ENCODE peak calls at places on chromosomes 11 and 22, in nine cellular contexts. M is RWPE1, H is endothelial cell, Z is neural crest cell, D is progenitor cell of endocrine pancreas, E is GM13977, F is CD14-positive monocyte, S is AG04449, R is heart right ventricle. U is an unnamed sample.

GRCh38 chr22:46091277-46091977 is 58.9 kb upstream of the PPARA start:
- DNase-seq in E (no peak), M (no peak), F (no peak), S (no peak), D (no peak), Z (no peak), H (no peak), R (peak), U (no peak)

GRCh38 chr11:126281245-126281644 is 1.6 kb upstream of the TIRAP start:
- DNase-seq in M (no peak), D (no peak), S (no peak), Z (no peak), R (no peak), F (no peak), E (no peak), H (no peak), U (no peak)

GRCh38 chr22:20981787-20982562 is at the start of gene LZTR1:
- DNase-seq in S (no peak), R (peak), M (peak), Z (peak), H (peak), F (peak), E (peak), D (peak), U (peak)

GRCh38 chr11:66858186-66858938 is 1.5 kb downstream of the LRFN4 start:
- DNase-seq in E (no peak), R (no peak), M (no peak), D (no peak), Z (no peak), H (no peak), F (no peak), S (no peak), U (no peak)

GRCh38 chr11:20464566-20464965 is 77.0 kb downstream of the PRMT3 start:
- DNase-seq in D (no peak), Z (no peak), F (no peak), H (no peak), E (no peak), S (no peak), R (no peak), M (no peak), U (no peak)

GRCh38 chr22:22080270-22080669 is 97.7 kb upstream of the TOP3B start:
- DNase-seq in F (no peak), E (no peak), R (no peak), H (no peak), M (no peak), S (no peak), Z (no peak), D (no peak), U (no peak)

GRCh38 chr11:60860943-60861342 is 5.2 kb upstream of the PTGDR2 start:
- DNase-seq in R (no peak), E (no peak), D (no peak), M (no peak), S (no peak), F (no peak), Z (no peak), H (no peak), U (no peak)

GRCh38 chr11:67006029-67006884 is 16.7 kb upstream of the SYT12 start:
- DNase-seq in Z (peak), F (no peak), H (no peak), D (no peak), R (peak), M (peak), E (no peak), S (no peak), U (no peak)

GRCh38 chr11:68303083-68303482 is 9.3 kb upstream of the LRP5 start:
- DNase-seq in S (no peak), D (no peak), Z (no peak), M (no peak), F (no peak), R (no peak), E (no peak), H (no peak), U (no peak)

GRCh38 chr11:118263694-118264567 is at the start of gene MPZL2:
- DNase-seq in Z (no peak), D (peak), E (no peak), F (peak), M (peak), H (peak), R (no peak), S (no peak), U (peak)

GRCh38 chr11:706957-707816 is 1.2 kb downstream of the EPS8L2 start:
- DNase-seq in D (no peak), E (peak), M (no peak), Z (no peak), F (no peak), S (no peak), H (no peak), R (no peak), U (peak)

GRCh38 chr11:85299247-85299646 is 327.9 kb downstream of the DLG2 start:
- DNase-seq in H (no peak), F (no peak), Z (no peak), S (no peak), M (no peak), R (no peak), D (no peak), E (no peak), U (no peak)

GRCh38 chr22:49820984-49821383 is 6.7 kb downstream of the BRD1 start:
- DNase-seq in D (no peak), R (no peak), F (no peak), S (no peak), E (no peak), M (no peak), Z (no peak), H (no peak), U (no peak)
- TF ChIP-seq CTCF in D (no peak), R (no peak), F (no peak), S (no peak), E (no peak), M (no peak), Z (no peak), H (no peak), U (no peak)

DNA sequence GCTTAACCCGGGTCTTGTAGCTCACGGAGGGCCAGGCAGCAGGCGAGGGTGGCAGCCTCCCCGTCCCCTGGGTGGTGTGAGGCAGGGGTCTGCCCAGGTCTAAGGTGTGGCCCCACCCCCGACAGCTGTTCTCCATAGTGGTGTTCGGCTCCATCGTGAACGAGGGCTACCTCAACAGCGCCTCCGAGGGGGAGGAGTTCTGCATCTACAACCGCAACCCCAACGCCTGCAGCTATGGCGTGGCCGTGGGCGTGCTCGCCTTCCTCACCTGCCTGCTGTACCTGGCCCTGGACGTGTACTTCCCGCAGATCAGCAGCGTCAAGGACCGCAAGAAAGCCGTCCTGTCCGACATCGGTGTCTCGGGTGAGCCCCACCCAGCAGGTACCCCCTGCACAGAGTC is 24.4 kb downstream of the SYNGR1 start:
- DNase-seq in S (no peak), F (no peak), M (no peak), H (no peak), Z (no peak), E (no peak), R (no peak), D (no peak), U (no peak)
- TF ChIP-seq CTCF in S (no peak), F (no peak), M (no peak), H (no peak), Z (no peak), E (no peak), R (no peak), D (no peak), U (no peak)

GRCh38 chr11:15901046-15901445 is 455.3 kb downstream of the SOX6 start:
- DNase-seq in H (no peak), Z (no peak), R (peak), D (peak), M (no peak), F (no peak), E (no peak), S (no peak), U (no peak)
- TF ChIP-seq CTCF in H (no peak), Z (no peak), R (peak), D (peak), M (no peak), F (no peak), E (no peak), S (no peak), U (no peak)

DNA sequence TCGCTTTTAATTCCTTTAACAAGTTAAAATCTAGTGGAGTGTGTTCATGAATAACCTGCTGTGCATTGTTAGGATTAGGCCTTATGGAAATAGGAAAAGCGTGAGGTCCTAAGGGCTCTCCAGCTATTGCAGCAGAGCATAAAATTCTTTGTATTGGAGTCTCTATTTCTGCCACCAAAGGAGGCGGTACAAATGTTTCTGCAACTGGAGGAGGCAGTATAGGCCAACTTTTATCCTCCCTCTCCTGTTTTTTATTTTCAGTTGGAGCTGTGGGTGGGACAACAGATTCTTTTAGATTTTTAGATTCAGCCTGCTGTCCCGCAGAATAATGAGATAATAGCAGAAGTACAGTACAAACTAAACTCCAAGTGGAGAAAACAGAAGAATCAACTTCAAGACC is 26.2 kb downstream of the OR10A6 start:
- DNase-seq in R (no peak), H (no peak), D (no peak), F (no peak), Z (no peak), E (no peak), S (no peak), M (no peak), U (no peak)
- TF ChIP-seq CTCF in R (no peak), H (no peak), D (no peak), F (no peak), Z (no peak), E (no peak), S (peak), M (no peak), U (peak)

GRCh38 chr11:86952933-86953637 is 2.1 kb downstream of the FZD4 start:
- DNase-seq in H (no peak), Z (no peak), E (no peak), F (no peak), M (no peak), R (no peak), S (no peak), D (no peak), U (no peak)

GRCh38 chr11:86954288-86955110 is 696 bp downstream of the FZD4 start:
- DNase-seq in D (no peak), S (no peak), E (no peak), R (peak), F (no peak), M (peak), Z (peak), H (peak), U (no peak)

GRCh38 chr11:86952221-86952875 is 2.8 kb downstream of the FZD4 start:
- DNase-seq in M (no peak), Z (no peak), F (no peak), S (no peak), R (no peak), H (no peak), E (no peak), D (no peak), U (no peak)

GRCh38 chr11:86955674-86956522 is 703 bp upstream of the FZD4 start:
- DNase-seq in E (peak), S (no peak), M (peak), F (no peak), R (peak), Z (peak), H (peak), D (peak), U (peak)

GRCh38 chr11:86955111-86955673 is at the start of gene FZD4:
- DNase-seq in D (peak), S (no peak), M (peak), R (peak), H (peak), F (no peak), Z (peak), E (peak), U (peak)
- TF ChIP-seq CTCF in D (peak), S (no peak), M (no peak), R (no peak), H (no peak), F (no peak), Z (no peak), E (no peak), U (peak)

DNA sequence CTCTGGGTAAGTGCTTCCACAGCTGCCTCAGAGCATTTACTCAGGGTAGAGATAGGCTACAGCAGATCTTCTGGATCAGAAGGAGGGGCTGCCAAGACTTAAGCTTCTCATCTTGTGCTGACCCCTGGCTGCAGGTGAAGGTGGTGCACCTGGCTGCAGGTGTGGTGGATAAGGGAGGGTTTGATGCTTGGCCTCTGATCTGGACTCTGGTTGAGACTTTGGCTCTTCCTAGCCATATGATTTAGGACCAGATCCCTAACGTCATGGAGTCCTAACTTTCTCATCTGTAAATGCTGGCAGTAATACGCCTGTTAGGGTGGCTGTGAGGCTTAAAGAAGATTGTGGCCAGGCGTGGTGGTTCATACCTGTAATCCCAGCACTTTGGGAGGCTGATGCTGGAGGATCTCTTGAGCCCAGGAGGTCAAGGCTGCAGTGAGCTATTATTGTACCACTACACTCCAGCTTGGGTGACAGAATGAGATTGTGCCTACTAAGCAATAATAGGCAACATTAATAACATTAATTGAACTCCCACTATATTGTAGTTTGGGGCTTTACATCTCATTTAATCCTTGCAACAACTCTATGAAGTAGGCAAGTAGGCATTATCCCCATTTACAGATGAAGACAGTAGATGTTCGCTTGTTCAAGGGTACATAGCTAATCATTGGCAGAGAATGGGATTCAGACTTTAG is 10.7 kb downstream of the DTX4 start:
- DNase-seq in M (no peak), F (no peak), R (no peak), D (no peak), Z (no peak), S (no peak), E (peak), H (no peak), U (no peak)
- TF ChIP-seq CTCF in M (no peak), F (peak), R (peak), D (peak), Z (peak), S (no peak), E (peak), H (peak), U (peak)

DNA sequence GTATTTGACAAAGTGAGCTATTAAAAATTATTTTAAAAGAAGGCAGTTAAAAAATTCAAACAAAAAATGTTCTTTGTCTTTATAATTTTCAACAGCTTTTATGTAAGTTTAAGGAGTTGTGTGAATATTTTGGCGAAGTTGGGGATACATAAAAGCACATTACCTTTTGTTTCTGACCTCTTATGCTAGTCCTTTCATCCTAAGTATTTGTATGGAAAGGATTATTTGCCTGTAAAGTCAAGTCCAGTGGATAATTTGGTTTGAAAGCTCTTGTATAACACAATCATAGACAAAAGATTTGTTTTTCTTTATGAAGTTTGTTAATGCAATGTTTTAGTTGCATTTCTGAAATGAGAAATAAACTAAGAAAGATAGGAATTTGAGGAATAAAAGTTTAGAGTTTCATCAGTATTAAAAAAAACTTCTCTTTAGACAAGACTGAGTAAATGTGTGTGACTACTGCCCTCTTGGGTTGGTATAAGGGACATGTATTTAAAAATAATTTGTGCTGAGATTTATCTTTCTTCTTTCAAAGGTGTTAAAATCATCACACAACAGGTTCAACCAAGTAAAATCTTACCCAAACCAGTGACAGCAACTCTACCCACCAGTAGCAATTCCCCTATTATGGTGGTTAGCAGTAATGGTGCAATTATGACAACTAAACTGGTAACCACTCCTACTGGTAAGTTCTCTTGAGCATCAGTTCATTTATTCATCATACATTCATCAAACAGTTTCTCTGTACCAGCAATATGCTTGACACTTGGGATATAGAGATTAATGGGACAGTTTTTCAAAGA is 68.2 kb downstream of the EMSY start:
- DNase-seq in R (no peak), S (no peak), M (no peak), H (no peak), Z (no peak), D (no peak), F (no peak), E (no peak), U (no peak)
- TF ChIP-seq CTCF in R (peak), S (peak), M (peak), H (peak), Z (peak), D (peak), F (peak), E (peak), U (peak)

GRCh38 chr11:59201376-59201775 is 11.4 kb downstream of the MPEG1 start:
- DNase-seq in R (no peak), F (no peak), S (no peak), D (no peak), H (no peak), Z (no peak), M (peak), E (no peak), U (no peak)
- TF ChIP-seq CTCF in R (no peak), F (peak), S (no peak), D (peak), H (peak), Z (peak), M (peak), E (peak), U (peak)

GRCh38 chr22:39185601-39186012 is 33.1 kb upstream of the CBX7 start:
- DNase-seq in F (no peak), E (no peak), Z (peak), M (no peak), H (no peak), R (peak), S (no peak), D (no peak), U (no peak)

GRCh38 chr22:39183991-39184585 is 31.6 kb upstream of the CBX7 start:
- DNase-seq in Z (no peak), S (no peak), M (no peak), E (peak), H (no peak), F (no peak), R (no peak), D (no peak), U (no peak)

GRCh38 chr22:39181778-39182177 is 29.3 kb upstream of the CBX7 start:
- DNase-seq in S (no peak), M (no peak), H (no peak), R (no peak), F (no peak), Z (no peak), D (no peak), E (no peak), U (no peak)

GRCh38 chr22:39182478-39183030 is 30.1 kb upstream of the CBX7 start:
- DNase-seq in H (no peak), M (no peak), Z (no peak), D (no peak), S (no peak), R (no peak), E (no peak), F (no peak), U (no peak)

GRCh38 chr22:39184586-39185577 is 32.4 kb upstream of the CBX7 start:
- DNase-seq in H (no peak), F (no peak), Z (no peak), M (no peak), D (no peak), R (no peak), E (no peak), S (no peak), U (no peak)
- TF ChIP-seq CTCF in H (no peak), F (no peak), Z (no peak), M (no peak), D (no peak), R (no peak), E (no peak), S (no peak), U (no peak)

GRCh38 chr11:12968101-12968500 is 41.0 kb upstream of the RASSF10 start:
- DNase-seq in M (peak), E (no peak), R (no peak), S (no peak), F (no peak), D (no peak), H (no peak), Z (no peak), U (no peak)

GRCh38 chr11:12971955-12972354 is 37.2 kb upstream of the RASSF10 start:
- DNase-seq in Z (no peak), H (no peak), S (no peak), D (no peak), E (no peak), M (no peak), F (no peak), R (no peak), U (no peak)

GRCh38 chr11:12968836-12969235 is 40.3 kb upstream of the RASSF10 start:
- DNase-seq in D (no peak), R (no peak), F (no peak), Z (no peak), M (no peak), S (no peak), E (no peak), H (no peak), U (no peak)

GRCh38 chr11:12975149-12975548 is 34.0 kb upstream of the RASSF10 start:
- DNase-seq in R (no peak), Z (no peak), S (no peak), E (no peak), H (no peak), D (no peak), F (no peak), M (no peak), U (no peak)

DNA sequence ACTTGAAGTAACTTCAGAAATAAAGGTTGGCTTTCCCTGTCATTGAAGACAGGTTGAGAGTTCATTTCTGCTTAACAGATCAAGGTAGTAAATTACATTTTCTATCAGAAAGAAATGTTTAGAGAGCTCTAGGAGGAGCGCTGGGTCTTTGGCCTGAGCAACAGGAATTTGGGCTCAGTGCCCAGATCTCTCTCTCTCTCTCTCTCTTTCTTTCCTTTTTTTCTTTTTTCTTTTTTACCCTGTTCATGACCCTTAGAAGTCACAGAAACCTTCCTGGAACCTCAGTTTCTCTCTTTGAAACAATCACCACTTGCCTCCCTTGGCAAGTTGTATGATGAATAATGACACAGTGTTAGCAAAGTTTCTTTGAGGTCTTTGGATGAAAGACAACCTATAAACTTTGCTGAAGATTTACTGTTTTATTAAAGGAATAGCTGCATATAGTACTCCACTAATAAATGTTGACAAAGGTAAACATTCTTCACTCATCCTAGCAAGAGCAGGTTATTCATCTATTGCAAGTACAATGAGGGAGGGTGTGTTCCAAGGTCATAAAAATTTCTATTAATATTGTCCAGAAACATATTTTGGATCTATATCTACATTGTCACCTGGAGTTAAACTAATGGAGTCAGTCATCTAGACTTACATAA is 35.5 kb upstream of the RASSF10 start:
- DNase-seq in M (no peak), R (no peak), S (no peak), D (no peak), F (no peak), E (no peak), H (no peak), Z (no peak), U (no peak)
- TF ChIP-seq CTCF in M (no peak), R (no peak), S (no peak), D (no peak), F (no peak), E (no peak), H (no peak), Z (no peak), U (no peak)